ENCODE peak calls at places on chromosomes 1 and 21, in four cellular contexts. U is testis, E is H54, F is sigmoid colon. H is an unnamed sample.

GRCh38 chr1:47418122-47418521 is 2.0 kb downstream of the FOXE3 start:
- DNase-seq in U (no peak), E (no peak), F (no peak), H (no peak)

GRCh38 chr1:202254454-202255252 is 61.1 kb downstream of the LGR6 start:
- DNase-seq in U (no peak), F (peak; percentile 41), E (no peak), H (no peak)

GRCh38 chr21:16942703-16943102 is 570.1 kb upstream of the CXADR start:
- DNase-seq in F (no peak), U (no peak), E (no peak), H (no peak)

GRCh38 chr1:201184734-201185453 is 5.7 kb upstream of the IGFN1 start:
- DNase-seq in F (no peak), U (peak; percentile 53), E (peak; percentile 76), H (peak; percentile 32)

GRCh38 chr1:218813247-218813646 is 360.4 kb upstream of the LYPLAL1 start:
- DNase-seq in F (no peak), E (no peak), U (no peak), H (no peak)

GRCh38 chr1:40132383-40133121 is 28.6 kb upstream of the RLF start:
- DNase-seq in F (no peak), E (no peak), U (peak; percentile 38), H (no peak)

GRCh38 chr1:74422379-74423155 is 89.8 kb downstream of the LRRC53 start:
- DNase-seq in F (no peak), E (no peak), U (no peak), H (no peak)

GRCh38 chr1:117607471-117607870 is 1.6 kb downstream of the TENT5C start:
- DNase-seq in F (no peak), U (no peak), E (no peak), H (peak; percentile 77)

GRCh38 chr21:25054689-25055088 is 552.6 kb downstream of the MRPL39 start:
- DNase-seq in U (no peak), E (no peak), F (no peak), H (no peak)

GRCh38 chr1:115874929-115875328 is 34.0 kb upstream of the NHLH2 start:
- DNase-seq in E (peak; percentile 20), U (no peak), F (no peak), H (no peak)

GRCh38 chr1:14100444-14100843 is 400.5 kb downstream of the PRDM2 start:
- DNase-seq in F (no peak), U (no peak), E (no peak), H (no peak)

GRCh38 chr1:186046437-186047233 is 312.4 kb downstream of the HMCN1 start:
- DNase-seq in U (no peak), F (no peak), E (no peak), H (peak; percentile 32)

GRCh38 chr1:160161965-160162705 is 10.7 kb downstream of the ATP1A4 start:
- DNase-seq in E (peak; percentile 29), U (peak; percentile 49), F (no peak), H (peak; percentile 11)

GRCh38 chr21:42306366-42307035 is 8.7 kb downstream of the TFF3 start:
- DNase-seq in E (no peak), F (peak; percentile 56), U (no peak), H (no peak)

GRCh38 chr1:42944207-42944928 is 14.3 kb downstream of the SLC2A1 start:
- DNase-seq in U (peak; percentile 90), E (no peak), F (peak; percentile 88), H (no peak)

GRCh38 chr1:92310185-92310597 is 11.3 kb downstream of the RPAP2 start:
- DNase-seq in E (peak; percentile 16), F (no peak), U (no peak), H (peak; percentile 26)

GRCh38 chr1:115330480-115331013 is 7.5 kb downstream of the NGF start:
- DNase-seq in E (no peak), U (peak; percentile 41), F (no peak), H (no peak)

GRCh38 chr21:27536319-27536718 is 569.4 kb upstream of the ADAMTS5 start:
- DNase-seq in U (no peak), F (no peak), E (no peak), H (no peak)

GRCh38 chr1:37286881-37287280 is 187.5 kb upstream of the ZC3H12A start:
- DNase-seq in U (no peak), E (no peak), F (no peak), H (no peak)

GRCh38 chr1:37682334-37682987 is 9.9 kb upstream of the CDCA8 start:
- DNase-seq in U (peak; percentile 86), E (peak; percentile 61), F (peak; percentile 81), H (peak; percentile 68)

GRCh38 chr1:229063154-229063553 is 207.8 kb upstream of the RAB4A start:
- DNase-seq in U (no peak), E (no peak), F (no peak), H (no peak)

GRCh38 chr1:170071378-170071777 is 3.1 kb downstream of the KIFAP3 start:
- DNase-seq in U (no peak), F (no peak), E (no peak), H (no peak)

GRCh38 chr1:158189637-158190036 is 8.9 kb downstream of the CD1D start:
- DNase-seq in F (no peak), E (no peak), U (no peak), H (no peak)

GRCh38 chr21:36756527-36756926 is 57.6 kb downstream of the SIM2 start:
- DNase-seq in E (no peak), F (no peak), U (no peak), H (no peak)

GRCh38 chr1:18211764-18212163 is 104.2 kb downstream of the IGSF21 start:
- DNase-seq in U (no peak), F (no peak), E (no peak), H (no peak)

GRCh38 chr1:6183520-6183989 is 3.4 kb upstream of the CHD5 start:
- DNase-seq in U (no peak), F (no peak), E (no peak), H (peak; percentile 18)

GRCh38 chr1:109667452-109668122 is at the start of gene GSTM2:
- DNase-seq in E (peak; percentile 88), U (peak; percentile 93), F (peak; percentile 97), H (peak; percentile 90)

GRCh38 chr1:109668123-109668800 is 405 bp downstream of the GSTM2 start:
- DNase-seq in E (no peak), U (no peak), F (no peak), H (no peak)

GRCh38 chr1:109671067-109671466 is 3.2 kb downstream of the GSTM2 start:
- DNase-seq in E (no peak), U (no peak), F (no peak), H (no peak)

GRCh38 chr1:109664671-109665070 is 3.2 kb upstream of the GSTM2 start:
- DNase-seq in E (no peak), F (no peak), U (no peak), H (no peak)

GRCh38 chr1:109669246-109669948 is 1.5 kb downstream of the GSTM2 start:
- DNase-seq in F (no peak), E (no peak), U (no peak), H (no peak)
- TF ChIP-seq POLR2A in F (no peak), E (no peak), U (no peak), H (no peak)

GRCh38 chr1:220271706-220272046 is 577 bp downstream of the RAB3GAP2 start:
- DNase-seq in E (peak; percentile 7), U (no peak), F (no peak), H (no peak)

GRCh38 chr1:220272841-220273090 is 513 bp upstream of the RAB3GAP2 start:
- DNase-seq in U (no peak), F (no peak), E (no peak), H (no peak)

GRCh38 chr1:220274122-220274855 is 2.0 kb upstream of the RAB3GAP2 start:
- DNase-seq in F (peak; percentile 61), E (no peak), U (no peak), H (no peak)

GRCh38 chr1:220275430-220275829 is 3.2 kb upstream of the RAB3GAP2 start:
- DNase-seq in U (no peak), E (no peak), F (no peak), H (no peak)

GRCh38 chr1:220272047-220272840 is at the start of gene RAB3GAP2:
- DNase-seq in U (peak; percentile 95), F (peak; percentile 98), E (peak; percentile 89), H (peak; percentile 97)
- TF ChIP-seq POLR2A in U (no peak), F (peak; percentile 41), E (peak; percentile 86), H (peak; percentile 93)

GRCh38 chr1:94300731-94301130 is 63.3 kb upstream of the ARHGAP29 start:
- DNase-seq in F (no peak), U (no peak), E (no peak), H (no peak)

GRCh38 chr1:94298861-94299260 is 61.5 kb upstream of the ARHGAP29 start:
- DNase-seq in E (no peak), U (peak; percentile 38), F (peak; percentile 71), H (no peak)

GRCh38 chr1:94301186-94301585 is 63.8 kb upstream of the ARHGAP29 start:
- DNase-seq in F (no peak), E (no peak), U (no peak), H (no peak)

GRCh38 chr1:94299627-94300552 is 62.5 kb upstream of the ARHGAP29 start:
- DNase-seq in F (no peak), E (peak; percentile 31), U (no peak), H (no peak)

GRCh38 chr1:94296018-94296417 is 58.6 kb upstream of the ARHGAP29 start:
- DNase-seq in U (no peak), F (peak; percentile 68), E (no peak), H (no peak)
- TF ChIP-seq POLR2A in U (no peak), F (no peak), E (no peak), H (no peak)

GRCh38 chr1:8866173-8866791 is 12.2 kb downstream of the ENO1 start:
- DNase-seq in F (no peak), E (no peak), U (no peak), H (no peak)
- TF ChIP-seq POLR2A in F (no peak), E (no peak), U (no peak), H (no peak)

DNA sequence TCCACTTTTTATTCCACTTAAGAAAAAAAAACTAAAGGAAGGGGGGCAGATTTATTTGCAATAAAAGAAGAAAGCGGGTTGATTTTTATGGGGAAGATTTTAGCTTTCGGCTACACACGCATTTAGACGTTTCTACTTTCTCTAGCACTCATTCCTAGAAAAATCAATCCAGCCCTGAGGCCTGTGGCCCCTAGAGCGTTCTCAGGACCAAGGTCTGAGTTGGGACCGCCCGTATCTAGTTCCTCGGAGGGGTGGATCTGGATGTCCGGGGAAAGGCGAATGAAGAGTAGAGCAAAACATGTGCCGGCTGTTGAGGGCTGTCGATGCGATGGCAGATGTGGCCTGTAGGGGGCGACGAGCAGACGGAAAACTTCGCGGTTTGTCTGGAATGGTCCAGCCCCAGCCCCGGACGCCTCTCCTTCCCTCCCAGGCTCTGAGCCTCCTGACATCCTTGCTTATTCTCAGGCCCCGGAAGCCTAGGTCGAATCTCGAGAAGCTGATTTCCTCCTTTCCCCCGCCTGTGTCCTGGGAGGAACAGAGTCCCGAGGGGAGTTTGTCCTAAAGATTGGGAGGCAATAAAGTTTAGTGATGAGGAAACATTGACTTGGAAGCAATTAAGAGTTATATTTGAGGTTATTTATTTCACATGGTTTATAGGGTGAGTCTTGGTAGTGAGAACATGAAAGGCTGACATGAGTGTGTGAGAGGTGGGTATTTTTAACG is 5.2 kb downstream of the FOXD3 start:
- DNase-seq in U (peak; percentile 83), E (peak; percentile 86), F (peak; percentile 77), H (peak; percentile 81)
- TF ChIP-seq POLR2A in U (no peak), E (no peak), F (no peak), H (no peak)